ENCODE peak calls at places on chromosomes 4 and X, in four cellular contexts. D is Karpas-422, T is SJSA1, V is Panc1. X is an unnamed sample.
A peak's percentile ranks its signal among the peaks of the same experiment; 100 is the strongest.

GRCh38 chr4:91827914-91828313 is 475.9 kb upstream of the GRID2 start:
- DNase-seq in D (no peak), T (no peak), V (no peak), X (no peak)

GRCh38 chr4:100581337-100581736 is 63.5 kb upstream of the EMCN start:
- DNase-seq in D (no peak), T (no peak), V (no peak), X (peak; percentile 79)

GRCh38 chr4:41887821-41888699 is 47.2 kb upstream of the TMEM33 start:
- DNase-seq in D (peak; percentile 82), T (no peak), V (no peak), X (peak; percentile 24)

GRCh38 chr4:20676773-20677172 is 23.5 kb upstream of the PACRGL start:
- DNase-seq in D (no peak), T (no peak), V (no peak), X (no peak)

GRCh38 chr4:703336-704197 is 2.1 kb upstream of the PCGF3 start:
- DNase-seq in D (no peak), T (no peak), V (no peak), X (no peak)

GRCh38 chr4:89752932-89753598 is 83.9 kb downstream of the SNCA start:
- DNase-seq in D (no peak), T (peak; percentile 57), V (no peak), X (peak; percentile 51)

GRCh38 chr4:67393699-67394281 is 151.5 kb downstream of the CENPC start:
- DNase-seq in D (peak; percentile 75), T (no peak), V (no peak), X (no peak)

GRCh38 chr4:77084019-77084604 is 8.3 kb upstream of the CCNI start:
- DNase-seq in D (no peak), T (no peak), V (no peak), X (no peak)

GRCh38 chr4:159185593-159186023 is 82.7 kb downstream of the RAPGEF2 start:
- DNase-seq in D (no peak), T (no peak), V (no peak), X (no peak)

GRCh38 chr4:76681996-76682395 is 215.9 kb downstream of the SOWAHB start:
- DNase-seq in D (no peak), T (no peak), V (no peak), X (no peak)

DNA sequence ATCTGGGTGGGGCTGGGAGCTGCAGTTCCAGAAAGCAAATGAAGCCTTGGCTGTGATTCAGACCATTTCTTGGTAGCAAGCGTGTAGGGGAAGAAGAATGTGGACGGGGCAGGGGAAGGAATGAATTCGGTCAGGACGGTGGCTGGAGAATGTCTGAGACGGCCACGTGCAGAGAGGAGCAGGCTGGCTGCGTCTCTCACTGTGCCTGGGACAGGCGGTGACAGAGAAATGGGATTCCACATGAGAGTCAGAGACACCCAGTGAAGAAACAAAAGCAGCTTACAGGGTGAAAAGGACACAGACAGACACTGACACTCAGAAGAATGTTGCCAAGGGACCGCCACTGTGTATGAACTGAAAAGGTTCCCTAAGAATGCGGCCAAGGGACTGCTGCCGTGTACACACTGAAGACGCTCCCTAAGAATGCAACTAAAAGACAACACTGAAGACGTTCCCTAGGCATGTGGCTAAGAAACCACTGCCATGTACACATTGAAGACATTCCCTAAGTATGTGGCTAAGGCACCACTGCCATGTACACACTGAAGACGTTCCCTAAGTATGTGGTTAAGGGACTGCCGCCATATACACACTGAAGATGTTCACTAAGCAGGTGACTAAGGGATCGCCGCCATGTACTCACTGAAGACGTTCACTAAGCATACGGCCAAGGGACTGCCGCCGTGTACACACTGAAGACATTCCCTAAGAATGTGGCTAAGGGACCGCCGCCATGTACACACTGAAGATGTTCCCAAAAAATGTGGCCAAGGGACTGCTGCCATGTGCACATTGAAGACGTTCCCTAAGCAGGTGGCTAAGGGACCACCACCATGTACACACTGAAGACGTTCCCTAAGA is 49.1 kb downstream of the DHRSX start:
- DNase-seq in D (no peak), T (peak; percentile 52), V (no peak), X (no peak)
- H3K4me3 ChIP-seq in D (no peak overlapping the region), T (no peak overlapping the region), V (no peak overlapping the region), X (no peak overlapping the region)

GRCh38 chrX:112819013-112819635 is 21.5 kb downstream of the AMOT start:
- DNase-seq in D (no peak), T (no peak), V (no peak), X (peak; percentile 49)
- H3K4me3 ChIP-seq in D (no peak overlapping the region), T (no peak overlapping the region), V (no peak overlapping the region), X (peak overlapping the region; percentile 35)

GRCh38 chr4:56469489-56470210 is 2.2 kb downstream of the SRP72 start:
- DNase-seq in D (no peak), T (no peak), V (no peak), X (no peak)
- H3K4me3 ChIP-seq in D (peak overlapping the region; percentile 77), T (no peak overlapping the region), V (no peak overlapping the region), X (peak overlapping the region; percentile 96)

DNA sequence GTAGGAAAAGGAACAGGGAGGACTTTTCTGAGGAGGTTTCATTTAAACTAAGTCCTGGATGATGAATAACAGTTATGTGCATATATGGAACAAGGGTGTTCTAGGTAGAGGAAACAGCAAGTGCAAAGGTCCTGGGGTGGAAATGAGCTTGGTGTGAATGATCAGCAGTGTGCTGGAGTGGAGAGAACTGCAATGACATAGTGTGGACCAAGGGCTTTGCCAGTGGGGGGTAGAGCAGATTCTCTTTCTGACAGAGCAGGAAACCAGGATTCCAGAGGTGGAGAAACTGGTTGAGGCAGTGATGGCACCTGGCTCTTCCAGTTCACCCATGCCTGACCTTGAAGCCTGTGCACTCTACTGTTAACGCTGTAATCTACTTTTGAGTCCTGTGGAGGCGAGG is 1.7 kb downstream of the PPP1R3F start:
- DNase-seq in D (no peak), T (no peak), V (no peak), X (peak; percentile 2)
- H3K4me3 ChIP-seq in D (no peak overlapping the region), T (no peak overlapping the region), V (peak overlapping the region; percentile 58), X (no peak overlapping the region)

GRCh38 chrX:53282313-53282712 is 929 bp upstream of the IQSEC2 start:
- DNase-seq in D (no peak), T (no peak), V (no peak), X (peak; percentile 3)

GRCh38 chrX:53280316-53280702 is 1.1 kb downstream of the IQSEC2 start:
- DNase-seq in D (no peak), T (no peak), V (no peak), X (no peak)

GRCh38 chrX:53280703-53281320 is 572 bp downstream of the IQSEC2 start:
- DNase-seq in D (no peak), T (no peak), V (no peak), X (peak; percentile 68)

GRCh38 chrX:53283099-53283498 is 1.7 kb upstream of the IQSEC2 start:
- DNase-seq in D (no peak), T (no peak), V (no peak), X (no peak)

GRCh38 chrX:53281321-53281822 is at the start of gene IQSEC2:
- DNase-seq in D (no peak), T (peak; percentile 77), V (no peak), X (peak; percentile 48)
- H3K4me3 ChIP-seq in D (no peak within 1 kb of the TSS), T (peak within 1 kb of the TSS; percentile 42), V (peak within 1 kb of the TSS; percentile 44), X (peak within 1 kb of the TSS; percentile 55)

GRCh38 chrX:153929576-153929975 is 3.5 kb upstream of the ARHGAP4 start:
- DNase-seq in D (no peak), T (no peak), V (no peak), X (no peak)
- H3K4me3 ChIP-seq in D (peak overlapping the region; percentile 24), T (no peak overlapping the region), V (no peak overlapping the region), X (no peak overlapping the region)

X was measured in PC-9.